ENCODE peak calls at places on chromosomes 16 and 17, in four cellular contexts. J is SK-N-SH; B is heart left ventricle; A is CD8-positive, alpha-beta memory T cell. F is an unnamed sample.

GRCh38 chr16:26727801-26728200 is 338.9 kb upstream of the C16orf82 start:
- DNase-seq in J (no peak), B (no peak), A (no peak), F (no peak)

GRCh38 chr16:83826146-83826913 is 18.6 kb downstream of the HSBP1 start:
- DNase-seq in J (peak), B (peak), A (peak), F (peak)

GRCh38 chr17:47332287-47332686 is 8.5 kb downstream of the EFCAB13 start:
- DNase-seq in J (no peak), B (no peak), A (no peak), F (no peak)

GRCh38 chr16:70789231-70789926 is 11.6 kb downstream of the VAC14 start:
- DNase-seq in A (no peak), B (no peak), J (peak), F (no peak)

GRCh38 chr17:65925606-65926307 is 266.2 kb downstream of the CEP112 start:
- DNase-seq in B (no peak), J (no peak), A (no peak), F (no peak)

GRCh38 chr16:3751878-3752277 is 34.6 kb upstream of the TRAP1 start:
- DNase-seq in A (no peak), B (no peak), J (no peak), F (no peak)

GRCh38 chr17:75774988-75775668 is 9.5 kb upstream of the UNK start:
- DNase-seq in J (peak), A (no peak), B (no peak), F (no peak)

GRCh38 chr16:55275869-55276268 is 48.1 kb upstream of the IRX6 start:
- DNase-seq in J (no peak), B (no peak), A (no peak), F (no peak)

GRCh38 chr17:1658100-1658499 is 8.4 kb upstream of the RILP start:
- DNase-seq in J (no peak), B (no peak), A (no peak), F (no peak)

GRCh38 chr17:45332989-45333701 is 16.3 kb upstream of the MAP3K14 start:
- DNase-seq in A (no peak), B (no peak), J (no peak), F (no peak)

GRCh38 chr16:82793550-82794244 is 166.9 kb downstream of the CDH13 start:
- DNase-seq in B (no peak), J (no peak), A (no peak), F (no peak)

GRCh38 chr16:3501783-3502400 is 1.1 kb downstream of the CLUAP1 start:
- DNase-seq in B (no peak), A (no peak), J (no peak), F (no peak)

GRCh38 chr17:59634632-59635561 is 15.2 kb downstream of the CLTC start:
- DNase-seq in A (no peak), J (no peak), B (no peak), F (no peak)

GRCh38 chr17:17313350-17313991 is 10.3 kb downstream of the NT5M start:
- DNase-seq in A (peak), J (peak), B (no peak), F (no peak)

GRCh38 chr17:27766438-27766837 is 33.9 kb downstream of the NOS2 start:
- DNase-seq in J (no peak), B (no peak), A (no peak), F (no peak)

GRCh38 chr16:81004646-81005353 is 1.9 kb downstream of the CMC2 start:
- DNase-seq in J (peak), A (peak), B (no peak), F (no peak)

GRCh38 chr17:75048396-75048933 is 1.4 kb downstream of the KCTD2 start:
- DNase-seq in A (no peak), J (no peak), B (peak), F (no peak)

GRCh38 chr16:89577055-89577759 is 1.6 kb downstream of the CPNE7 start:
- DNase-seq in J (no peak), B (no peak), A (no peak), F (no peak)

GRCh38 chr17:252456-252855 is 71.0 kb upstream of the DOC2B start:
- DNase-seq in B (no peak), A (no peak), J (no peak), F (no peak)

GRCh38 chr16:67517661-67518423 is 10.8 kb upstream of the RIPOR1 start:
- DNase-seq in J (no peak), B (no peak), A (no peak), F (no peak)

GRCh38 chr17:32275060-32276042 is 9.7 kb downstream of the RHBDL3 start:
- DNase-seq in B (peak), J (peak), A (no peak), F (peak)

GRCh38 chr17:7294614-7295153 is at the start of gene YBX2:
- DNase-seq in J (peak), B (peak), A (peak), F (no peak)

GRCh38 chr16:7074715-7075114 is 257.9 kb upstream of the RBFOX1 start:
- DNase-seq in B (no peak), J (no peak), A (no peak), F (no peak)

GRCh38 chr17:78568494-78569115 is 8.6 kb downstream of the DNAH17 start:
- DNase-seq in B (no peak), A (no peak), J (peak), F (no peak)

GRCh38 chr17:6052926-6053325 is 17.3 kb upstream of the WSCD1 start:
- DNase-seq in A (no peak), B (no peak), J (no peak), F (no peak)

GRCh38 chr16:54176376-54176901 is 110.1 kb downstream of the IRX3 start:
- DNase-seq in A (no peak), B (no peak), J (no peak), F (no peak)

GRCh38 chr17:39776267-39776666 is 38.5 kb downstream of the GRB7 start:
- DNase-seq in J (no peak), B (no peak), A (no peak), F (no peak)

GRCh38 chr16:28163699-28164584 is 47.8 kb downstream of the XPO6 start:
- DNase-seq in A (no peak), J (no peak), B (no peak), F (no peak)
- H3K27ac ChIP-seq in A (no peak), J (no peak), B (peak), F (peak)

GRCh38 chr17:14270508-14270907 is 30.4 kb upstream of the HS3ST3B1 start:
- DNase-seq in J (no peak), A (no peak), B (no peak), F (no peak)

GRCh38 chr17:14268264-14268663 is 31.6 kb upstream of the CDRT15 start:
- DNase-seq in J (no peak), B (no peak), A (no peak), F (no peak)

GRCh38 chr17:14269473-14269872 is 31.4 kb upstream of the HS3ST3B1 start:
- DNase-seq in B (no peak), A (no peak), J (no peak), F (no peak)
- H3K27ac ChIP-seq in B (no peak), A (no peak), J (no peak), F (no peak)

GRCh38 chr16:31467858-31468257 is 4.1 kb upstream of the TGFB1I1 start:
- DNase-seq in B (no peak), J (no peak), A (no peak), F (no peak)

GRCh38 chr16:31472559-31473203 is 729 bp downstream of the TGFB1I1 start:
- DNase-seq in A (peak), J (peak), B (peak), F (peak)

GRCh38 chr16:31471875-31472558 is at the start of gene TGFB1I1:
- DNase-seq in B (peak), A (no peak), J (peak), F (no peak)

GRCh38 chr16:31471241-31471874 is 594 bp upstream of the TGFB1I1 start:
- DNase-seq in J (peak), A (no peak), B (no peak), F (no peak)

GRCh38 chr16:31470615-31471014 is 1.3 kb upstream of the TGFB1I1 start:
- DNase-seq in J (no peak), B (no peak), A (no peak), F (no peak)
- H3K27ac ChIP-seq in J (no peak), B (peak), A (no peak), F (no peak)

GRCh38 chr16:16099320-16099719 is 124.0 kb downstream of the ABCC6 start:
- DNase-seq in A (no peak), B (no peak), J (no peak), F (no peak)

GRCh38 chr16:16093625-16094332 is 129.5 kb downstream of the ABCC6 start:
- DNase-seq in J (no peak), A (no peak), B (no peak), F (no peak)

GRCh38 chr16:16095646-16096045 is 127.6 kb downstream of the ABCC6 start:
- DNase-seq in J (no peak), B (no peak), A (no peak), F (no peak)

GRCh38 chr16:16096858-16097213 is 126.5 kb downstream of the ABCC6 start:
- DNase-seq in B (no peak), J (no peak), A (no peak), F (no peak)

GRCh38 chr16:16096161-16096857 is 127.0 kb downstream of the ABCC6 start:
- DNase-seq in B (no peak), J (no peak), A (no peak), F (no peak)
- H3K27ac ChIP-seq in B (peak), J (no peak), A (no peak), F (no peak)

GRCh38 chr16:73069581-73070262 is 21.8 kb upstream of the ZFHX3 start:
- DNase-seq in A (no peak), J (no peak), B (no peak), F (no peak)
- H3K27ac ChIP-seq in A (no peak), J (peak), B (peak), F (peak)

GRCh38 chr16:29899516-29900101 is at the start of gene SEZ6L2:
- DNase-seq in A (no peak), B (peak), J (peak), F (peak)

GRCh38 chr16:29897333-29897732 is 2.0 kb downstream of the SEZ6L2 start:
- DNase-seq in J (no peak), A (no peak), B (no peak), F (no peak)

GRCh38 chr16:29900102-29900887 is at the start of gene ASPHD1:
- DNase-seq in J (peak), A (peak), B (peak), F (no peak)

GRCh38 chr16:29898135-29898534 is 1.2 kb downstream of the SEZ6L2 start:
- DNase-seq in B (no peak), J (peak), A (no peak), F (no peak)

GRCh38 chr16:29898786-29899515 is 399 bp downstream of the SEZ6L2 start:
- DNase-seq in A (no peak), J (peak), B (no peak), F (no peak)
- H3K27ac ChIP-seq in A (no peak), J (peak), B (no peak), F (peak)

F was measured in epithelial cell of prostate.